ENCODE peak calls at places on chromosomes 2 and 18, in ten cellular contexts. Z is sigmoid colon; Q is breast epithelium; H is stimulated activated naive B cell treated with anti-CD40 and anti-IgM and Interleukin-4, amounts not matched to agents 10 μg/mL and 1 μg/mL and 100 μg/mL, for 72 hours; G is cardiac muscle cell; X is activated CD4-positive, alpha-beta T cell treated with anti-CD3 and anti-CD28 coated beads, Interleukin-2, amount 50 U/mL, for 24 hours; Y is hypothalamus; R is A549; C is left cardiac atrium; N is NCI-H446 treated with DMSO at 0.1 percent for 48 hours. B is an unnamed sample.

GRCh38 chr2:238952261-238952924 is 104.5 kb downstream of the TWIST2 start:
- DNase-seq in Z (no peak), Q (no peak), H (no peak), G (no peak), X (no peak), Y (no peak), R (no peak), C (no peak), N (no peak), B (no peak)

GRCh38 chr2:104859310-104860130 is 5.6 kb downstream of the POU3F3 start:
- DNase-seq in Z (no peak), Q (no peak), H (no peak), G (no peak), X (no peak), Y (no peak), R (no peak), C (no peak), N (no peak), B (no peak)

GRCh38 chr2:64204716-64205115 is 60.5 kb upstream of the PELI1 start:
- DNase-seq in Z (no peak), Q (no peak), H (no peak), G (no peak), X (no peak), Y (no peak), R (no peak), C (no peak), N (no peak), B (no peak)

GRCh38 chr2:12005886-12006681 is 259.7 kb downstream of the LPIN1 start:
- DNase-seq in Z (no peak), Q (no peak), H (peak; percentile 71), G (no peak), X (peak; percentile 36), Y (no peak), R (no peak), C (peak; percentile 52), N (peak; percentile 2), B (no peak)

GRCh38 chr2:1788478-1788959 is 44.2 kb upstream of the PXDN start:
- DNase-seq in Z (no peak), Q (no peak), H (no peak), G (no peak), X (no peak), Y (no peak), R (no peak), C (no peak), N (no peak), B (no peak)

GRCh38 chr18:62914868-62915267 is 199.5 kb downstream of the PHLPP1 start:
- DNase-seq in Z (no peak), Q (no peak), H (no peak), G (no peak), X (no peak), Y (no peak), R (no peak), C (no peak), N (no peak), B (no peak)

GRCh38 chr2:38720613-38721241 is 30.4 kb downstream of the SRSF7 start:
- DNase-seq in Z (peak; percentile 92), Q (peak; percentile 73), H (peak; percentile 41), G (no peak), X (no peak), Y (no peak), R (peak; percentile 70), C (peak; percentile 83), N (peak; percentile 87), B (peak; percentile 84)

GRCh38 chr2:131567891-131568290 is 40.2 kb downstream of the CCDC74A start:
- DNase-seq in Z (no peak), Q (no peak), H (no peak), G (no peak), X (no peak), Y (no peak), R (no peak), C (no peak), N (no peak), B (no peak)

GRCh38 chr2:165239230-165239629 is at the start of gene SCN2A:
- DNase-seq in Z (no peak), Q (no peak), H (no peak), G (peak; percentile 66), X (no peak), Y (no peak), R (peak; percentile 68), C (no peak), N (peak; percentile 63), B (no peak)

GRCh38 chr2:199677881-199678280 is 173.1 kb downstream of the FTCDNL1 start:
- DNase-seq in Z (no peak), Q (no peak), H (no peak), G (no peak), X (no peak), Y (no peak), R (peak; percentile 16), C (no peak), N (no peak), B (no peak)

GRCh38 chr2:238896641-238897040 is 48.8 kb downstream of the TWIST2 start:
- DNase-seq in Z (peak; percentile 61), Q (no peak), H (no peak), G (no peak), X (no peak), Y (no peak), R (no peak), C (no peak), N (no peak), B (no peak)

GRCh38 chr2:205868773-205869333 is 186.6 kb downstream of the NRP2 start:
- DNase-seq in Z (no peak), Q (no peak), H (peak; percentile 32), G (no peak), X (no peak), Y (no peak), R (no peak), C (no peak), N (no peak), B (no peak)

GRCh38 chr18:79979843-79980242 is 8.5 kb downstream of the TXNL4A start:
- DNase-seq in Z (no peak), Q (no peak), H (no peak), G (no peak), X (no peak), Y (no peak), R (no peak), C (no peak), N (no peak), B (no peak)

GRCh38 chr2:193502363-193503035 is 1307.8 kb upstream of the TMEFF2 start:
- DNase-seq in Z (no peak), Q (no peak), H (no peak), G (no peak), X (no peak), Y (no peak), R (no peak), C (no peak), N (no peak), B (no peak)

B was measured in right atrium auricular region.